ENCODE peak calls at places on chromosomes 7 and 10, in six cellular contexts. F is tibial artery; U is transverse colon; K is CD8-positive, alpha-beta T cell; Q is sigmoid colon; Z is upper lobe of left lung. Y is an unnamed sample.

GRCh38 chr10:21494221-21495001 is 31.1 kb downstream of the SKIDA1 start:
- DNase-seq in U (no peak), F (peak; percentile 65), Q (peak; percentile 66), Z (peak; percentile 91), K (no peak), Y (no peak)

GRCh38 chr10:12614390-12615003 is 265.1 kb downstream of the CAMK1D start:
- DNase-seq in F (no peak), Q (no peak), K (no peak), U (no peak), Z (no peak), Y (no peak)

GRCh38 chr10:74290703-74291102 is 139.7 kb downstream of the ADK start:
- DNase-seq in F (no peak), U (no peak), Q (no peak), K (no peak), Z (no peak), Y (no peak)

GRCh38 chr10:101444058-101444457 is 90.1 kb downstream of the BTRC start:
- DNase-seq in Q (no peak), F (no peak), U (no peak), Z (no peak), K (no peak), Y (no peak)

GRCh38 chr7:20835111-20835750 is 48.5 kb upstream of the SP8 start:
- DNase-seq in Q (no peak), K (no peak), F (no peak), Z (no peak), U (no peak), Y (no peak)

GRCh38 chr10:63883861-63884260 is 362.7 kb downstream of the REEP3 start:
- DNase-seq in U (no peak), F (no peak), Q (no peak), Z (no peak), K (no peak), Y (no peak)

GRCh38 chr10:100985336-100985735 is 2.0 kb downstream of the MRPL43 start:
- DNase-seq in F (peak; percentile 21), Z (no peak), Q (no peak), U (no peak), K (no peak), Y (no peak)

GRCh38 chr10:22648547-22648961 is 65.8 kb downstream of the PIP4K2A start:
- DNase-seq in Q (no peak), U (no peak), F (no peak), Z (no peak), K (no peak), Y (no peak)

DNA sequence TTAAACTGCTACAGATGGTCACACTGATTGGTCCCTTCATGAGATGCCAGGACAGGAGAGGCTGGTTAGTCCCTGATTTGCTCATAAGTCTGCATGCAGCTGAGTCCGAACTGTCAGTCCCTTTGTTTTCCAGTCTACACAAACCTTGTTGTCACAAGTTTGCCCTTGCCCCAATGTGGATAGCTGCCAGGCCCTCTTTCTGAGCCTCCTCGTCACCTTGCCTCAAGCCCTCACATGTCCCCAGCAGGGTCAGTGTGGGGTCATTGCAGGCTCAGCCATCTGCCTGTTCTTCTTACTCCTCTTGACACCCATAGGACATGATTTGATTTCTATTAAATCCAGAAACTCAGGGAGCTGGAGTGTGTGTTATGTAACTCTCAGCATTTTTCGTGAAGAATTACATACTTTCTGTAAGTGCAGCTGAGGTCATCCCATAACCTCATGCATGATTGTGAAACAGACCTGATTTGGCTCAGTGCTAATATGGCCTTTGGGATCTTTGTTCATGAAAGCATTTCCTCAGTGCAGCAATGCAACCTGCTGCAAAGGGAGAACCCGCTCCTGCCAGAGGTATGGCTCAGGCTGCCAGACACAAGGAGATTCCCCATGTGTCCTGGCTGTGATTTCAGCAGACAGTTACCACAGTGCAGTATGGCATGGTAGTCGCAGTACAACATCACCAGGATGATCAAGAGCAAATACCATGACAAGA is 70.0 kb upstream of the ZMIZ2 start:
- DNase-seq in U (no peak), Z (no peak), Q (no peak), F (peak; percentile 51), K (no peak), Y (no peak)
- H3K36me3 ChIP-seq in U (peaks cover 27% of the 10 kb centered on the region), Z (peaks cover 63% of the 10 kb centered on the region), Q (peaks cover 21% of the 10 kb centered on the region), F (peaks cover 44% of the 10 kb centered on the region), K (peaks cover 24% of the 10 kb centered on the region), Y (peaks cover 62% of the 10 kb centered on the region)

GRCh38 chr10:113004219-113004618 is 54.2 kb downstream of the TCF7L2 start:
- DNase-seq in U (no peak), F (no peak), Z (no peak), Q (no peak), K (no peak), Y (no peak)

GRCh38 chr10:113005380-113005779 is 55.3 kb downstream of the TCF7L2 start:
- DNase-seq in Z (no peak), F (no peak), Q (no peak), U (no peak), K (no peak), Y (no peak)

GRCh38 chr10:113006656-113007342 is 56.8 kb downstream of the TCF7L2 start:
- DNase-seq in F (no peak), Q (no peak), Z (peak; percentile 32), K (no peak), U (no peak), Y (no peak)

GRCh38 chr10:113007343-113007771 is 57.3 kb downstream of the TCF7L2 start:
- DNase-seq in Q (no peak), K (peak; percentile 6), U (no peak), Z (no peak), F (no peak), Y (peak; percentile 31)

GRCh38 chr10:113007821-113008220 is 57.8 kb downstream of the TCF7L2 start:
- DNase-seq in Q (no peak), U (no peak), K (no peak), Z (no peak), F (no peak), Y (no peak)
- H3K36me3 ChIP-seq in Q (no peaks in the 10 kb centered on the region), U (no peaks in the 10 kb centered on the region), K (no peaks in the 10 kb centered on the region), Z (no peaks in the 10 kb centered on the region), F (no peaks in the 10 kb centered on the region), Y (no peaks in the 10 kb centered on the region)

DNA sequence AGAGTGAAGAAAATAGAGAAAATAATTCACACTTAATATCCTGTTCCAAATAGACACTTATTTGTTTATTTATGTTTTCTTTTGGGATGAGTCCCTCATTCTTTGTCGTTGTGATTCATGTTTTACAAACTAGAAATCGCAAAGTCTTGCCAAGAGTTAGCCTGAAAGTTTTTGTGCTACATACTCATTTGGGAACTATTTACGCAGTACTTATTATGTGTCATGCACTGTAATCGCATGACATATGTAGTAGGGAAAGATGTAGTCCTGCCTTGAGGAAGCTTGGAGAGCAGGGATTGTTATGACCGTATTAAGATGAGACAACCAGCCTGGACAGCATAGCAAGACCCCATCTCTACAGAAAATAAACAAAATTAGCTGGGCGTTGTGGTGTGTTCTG is 189.3 kb downstream of the ABCA13 start:
- DNase-seq in F (no peak), K (no peak), Q (no peak), U (no peak), Z (no peak), Y (no peak)
- H3K36me3 ChIP-seq in F (no peaks in the 10 kb centered on the region), K (no peaks in the 10 kb centered on the region), Q (no peaks in the 10 kb centered on the region), U (no peaks in the 10 kb centered on the region), Z (no peaks in the 10 kb centered on the region), Y (no peaks in the 10 kb centered on the region)

GRCh38 chr7:105618016-105618296 is 36.7 kb upstream of the EFCAB10 start:
- DNase-seq in F (no peak), Z (no peak), K (no peak), U (no peak), Q (peak; percentile 40), Y (no peak)

GRCh38 chr7:105622114-105622731 is 40.9 kb upstream of the EFCAB10 start:
- DNase-seq in U (no peak), K (no peak), Q (peak; percentile 75), Z (no peak), F (no peak), Y (no peak)

GRCh38 chr7:105621617-105622016 is 40.3 kb upstream of the EFCAB10 start:
- DNase-seq in U (peak; percentile 33), Z (no peak), Q (peak; percentile 89), K (no peak), F (no peak), Y (no peak)

GRCh38 chr7:105617280-105618015 is 36.2 kb upstream of the EFCAB10 start:
- DNase-seq in Q (peak; percentile 25), U (no peak), K (no peak), F (no peak), Z (no peak), Y (no peak)

GRCh38 chr7:105619590-105619989 is 38.3 kb upstream of the EFCAB10 start:
- DNase-seq in K (no peak), Z (no peak), Q (peak; percentile 18), F (no peak), U (no peak), Y (no peak)
- H3K36me3 ChIP-seq in K (peaks cover 36% of the 10 kb centered on the region), Z (peaks cover 59% of the 10 kb centered on the region), Q (peaks cover under 1% of the 10 kb centered on the region), F (peaks cover 25% of the 10 kb centered on the region), U (peaks cover under 1% of the 10 kb centered on the region), Y (peaks cover 71% of the 10 kb centered on the region)

GRCh38 chr7:140005754-140006503 is 56.8 kb downstream of the PARP12 start:
- DNase-seq in F (peak; percentile 64), Z (no peak), U (no peak), Q (peak; percentile 48), K (no peak), Y (no peak)

GRCh38 chr7:140006600-140006999 is 56.2 kb downstream of the PARP12 start:
- DNase-seq in F (no peak), Z (no peak), K (no peak), U (no peak), Q (peak; percentile 8), Y (no peak)

GRCh38 chr7:140005341-140005740 is 57.4 kb downstream of the PARP12 start:
- DNase-seq in F (no peak), Z (no peak), K (no peak), Q (peak; percentile 22), U (no peak), Y (no peak)

GRCh38 chr7:140003913-140004382 is 58.8 kb downstream of the PARP12 start:
- DNase-seq in Z (no peak), U (peak; percentile 19), Q (no peak), K (no peak), F (peak; percentile 55), Y (no peak)

DNA sequence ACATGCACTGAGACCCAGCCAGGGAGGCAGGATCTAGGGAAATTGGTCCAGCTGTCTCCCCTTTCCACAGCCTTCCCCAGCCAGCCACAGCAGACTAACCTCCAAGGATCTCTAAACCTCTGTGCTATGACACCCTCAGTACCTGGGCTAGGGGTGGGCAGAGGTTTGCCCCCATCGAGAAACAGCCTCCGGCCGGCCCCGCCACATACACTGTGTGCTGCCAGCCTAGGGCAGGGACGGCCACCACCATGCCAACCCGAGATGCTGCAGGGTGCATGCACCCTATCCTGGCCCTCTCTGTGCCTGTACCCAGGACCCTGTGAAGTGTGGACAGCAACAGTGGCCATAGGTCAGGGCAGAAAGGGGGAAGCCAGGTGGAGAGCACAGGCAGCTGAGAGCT is 58.1 kb downstream of the PARP12 start:
- DNase-seq in F (peak; percentile 45), Z (no peak), Q (peak; percentile 51), U (no peak), K (no peak), Y (no peak)
- H3K36me3 ChIP-seq in F (no peaks in the 10 kb centered on the region), Z (peaks cover 9% of the 10 kb centered on the region), Q (no peaks in the 10 kb centered on the region), U (no peaks in the 10 kb centered on the region), K (no peaks in the 10 kb centered on the region), Y (no peaks in the 10 kb centered on the region)

DNA sequence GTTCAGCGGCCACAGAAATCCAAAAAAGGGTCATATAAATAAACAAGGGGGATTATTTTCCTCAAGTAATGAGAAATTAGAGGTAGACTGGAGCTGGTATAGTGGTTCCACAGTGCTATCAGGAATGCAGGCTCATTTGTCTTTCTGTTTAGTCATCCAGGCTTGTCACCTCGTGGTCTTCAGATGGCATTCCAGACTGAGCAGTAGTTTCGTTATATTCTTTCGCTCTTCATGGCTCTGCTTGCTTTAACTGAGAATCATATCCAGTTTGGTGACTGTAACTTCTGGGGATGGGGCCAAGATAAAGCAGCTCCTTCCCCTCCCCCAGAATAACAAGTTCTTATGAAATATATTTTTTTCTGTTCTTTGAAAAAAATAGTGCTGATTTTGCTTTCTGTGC is 9.5 kb downstream of the ANKIB1 start:
- DNase-seq in Z (no peak), K (no peak), F (peak; percentile 69), Q (no peak), U (no peak), Y (no peak)
- H3K36me3 ChIP-seq in Z (no peaks in the 10 kb centered on the region), K (no peaks in the 10 kb centered on the region), F (no peaks in the 10 kb centered on the region), Q (no peaks in the 10 kb centered on the region), U (no peaks in the 10 kb centered on the region), Y (no peaks in the 10 kb centered on the region)